ENCODE peak calls at places on chromosomes 16 and 17, in seven cellular contexts. W is SJSA1, T is astrocyte, U is left lung, J is heart right ventricle, I is cardiac muscle cell, B is fibroblast of the aortic adventitia. K is an unnamed sample.

GRCh38 chr17:1562178-1562643 is 381 bp downstream of the PITPNA start:
- DNase-seq in W (peak; percentile 61), T (peak; percentile 23), U (peak; percentile 92), J (peak; percentile 59), I (peak; percentile 40), B (no peak), K (no peak)

GRCh38 chr16:10685709-10686108 is 9.0 kb downstream of the TEKT5 start:
- DNase-seq in W (no peak), T (no peak), U (no peak), J (no peak), I (no peak), B (no peak), K (no peak)

GRCh38 chr17:43545383-43545632 is 832 bp downstream of the ETV4 start:
- DNase-seq in W (no peak), T (peak; percentile 20), U (peak; percentile 85), J (peak; percentile 29), I (peak; percentile 20), B (no peak), K (no peak)

GRCh38 chr17:29905086-29905878 is 24.7 kb downstream of the SSH2 start:
- DNase-seq in W (no peak), T (no peak), U (no peak), J (no peak), I (no peak), B (no peak), K (no peak)

GRCh38 chr17:9150407-9151090 is 129.2 kb downstream of the NTN1 start:
- DNase-seq in W (peak; percentile 70), T (peak; percentile 12), U (no peak), J (no peak), I (peak; percentile 16), B (no peak), K (no peak)

GRCh38 chr16:71347146-71347545 is 11.4 kb upstream of the CALB2 start:
- DNase-seq in W (no peak), T (no peak), U (no peak), J (no peak), I (no peak), B (no peak), K (no peak)

GRCh38 chr16:48117217-48118105 is 38.3 kb downstream of the ABCC12 start:
- DNase-seq in W (peak; percentile 77), T (no peak), U (peak; percentile 82), J (peak; percentile 53), I (peak; percentile 72), B (peak; percentile 34), K (no peak)

GRCh38 chr16:28130099-28131088 is 66.9 kb upstream of the GSG1L start:
- DNase-seq in W (no peak), T (peak; percentile 21), U (no peak), J (no peak), I (no peak), B (peak; percentile 51), K (no peak)

GRCh38 chr17:78933959-78934568 is 8.9 kb upstream of the TIMP2 start:
- DNase-seq in W (peak; percentile 99), T (peak; percentile 99), U (peak; percentile 90), J (peak; percentile 92), I (peak; percentile 99), B (peak; percentile 99), K (peak; percentile 94)

GRCh38 chr17:30226878-30227277 is 8.6 kb downstream of the SLC6A4 start:
- DNase-seq in W (no peak), T (no peak), U (no peak), J (no peak), I (no peak), B (no peak), K (no peak)

GRCh38 chr16:86298166-86299131 is 211.9 kb upstream of the FOXF1 start:
- DNase-seq in W (peak; percentile 89), T (peak; percentile 34), U (no peak), J (no peak), I (no peak), B (peak; percentile 35), K (no peak)

GRCh38 chr17:57544834-57545463 is 200.2 kb downstream of the CCDC182 start:
- DNase-seq in W (no peak), T (no peak), U (no peak), J (no peak), I (no peak), B (no peak), K (no peak)

GRCh38 chr16:1470543-1471251 is 4.1 kb downstream of the CLCN7 start:
- DNase-seq in W (no peak), T (peak; percentile 44), U (peak; percentile 86), J (peak; percentile 13), I (peak; percentile 68), B (no peak), K (no peak)

GRCh38 chr17:70984873-70985272 is 815.5 kb downstream of the KCNJ2 start:
- DNase-seq in W (no peak), T (no peak), U (no peak), J (no peak), I (no peak), B (no peak), K (no peak)

GRCh38 chr17:30717290-30718098 is 107.0 kb downstream of the CRLF3 start:
- DNase-seq in W (no peak), T (no peak), U (peak; percentile 11), J (no peak), I (no peak), B (no peak), K (no peak)

GRCh38 chr17:4560837-4561241 is 462 bp upstream of the GGT6 start:
- DNase-seq in W (no peak), T (no peak), U (no peak), J (no peak), I (peak; percentile 71), B (peak; percentile 39), K (no peak)

GRCh38 chr16:65178151-65178550 is 56.3 kb upstream of the CDH11 start:
- DNase-seq in W (no peak), T (peak; percentile 54), U (no peak), J (no peak), I (peak; percentile 13), B (peak; percentile 35), K (no peak)

GRCh38 chr17:59669411-59669810 is 37.8 kb downstream of the PTRH2 start:
- DNase-seq in W (no peak), T (no peak), U (no peak), J (no peak), I (no peak), B (no peak), K (no peak)

GRCh38 chr17:31339906-31340661 is 18.7 kb upstream of the EVI2A start:
- DNase-seq in W (no peak), T (peak; percentile 90), U (no peak), J (no peak), I (peak; percentile 86), B (peak; percentile 91), K (no peak)

GRCh38 chr16:35146723-35147458 is 1687.5 kb downstream of the TP53TG3F start:
- DNase-seq in W (no peak), T (no peak), U (peak; percentile 51), J (no peak), I (no peak), B (no peak), K (no peak)

GRCh38 chr17:4710693-4711634 is 532 bp downstream of the ARRB2 start:
- DNase-seq in W (no peak), T (no peak), U (peak; percentile 86), J (no peak), I (no peak), B (no peak), K (no peak)

GRCh38 chr16:87686697-87687570 is 78.9 kb downstream of the KLHDC4 start:
- DNase-seq in W (no peak), T (no peak), U (peak; percentile 61), J (no peak), I (peak; percentile 12), B (peak; percentile 35), K (no peak)

GRCh38 chr16:87684711-87685404 is 80.9 kb downstream of the KLHDC4 start:
- DNase-seq in W (no peak), T (no peak), U (no peak), J (no peak), I (no peak), B (no peak), K (no peak)

GRCh38 chr16:87685766-87686165 is 80.0 kb downstream of the KLHDC4 start:
- DNase-seq in W (no peak), T (no peak), U (no peak), J (no peak), I (no peak), B (no peak), K (no peak)

GRCh38 chr16:87684106-87684677 is 81.6 kb downstream of the KLHDC4 start:
- DNase-seq in W (no peak), T (no peak), U (peak; percentile 45), J (no peak), I (no peak), B (no peak), K (no peak)

GRCh38 chr16:87685405-87685755 is 80.4 kb downstream of the KLHDC4 start:
- DNase-seq in W (no peak), T (no peak), U (peak; percentile 60), J (no peak), I (no peak), B (no peak), K (no peak)
- H3K4me3 ChIP-seq in W (no peak overlapping the region), T (no peak overlapping the region), U (no peak overlapping the region), J (no peak overlapping the region), I (no peak overlapping the region), B (no peak overlapping the region), K (no peak overlapping the region)

DNA sequence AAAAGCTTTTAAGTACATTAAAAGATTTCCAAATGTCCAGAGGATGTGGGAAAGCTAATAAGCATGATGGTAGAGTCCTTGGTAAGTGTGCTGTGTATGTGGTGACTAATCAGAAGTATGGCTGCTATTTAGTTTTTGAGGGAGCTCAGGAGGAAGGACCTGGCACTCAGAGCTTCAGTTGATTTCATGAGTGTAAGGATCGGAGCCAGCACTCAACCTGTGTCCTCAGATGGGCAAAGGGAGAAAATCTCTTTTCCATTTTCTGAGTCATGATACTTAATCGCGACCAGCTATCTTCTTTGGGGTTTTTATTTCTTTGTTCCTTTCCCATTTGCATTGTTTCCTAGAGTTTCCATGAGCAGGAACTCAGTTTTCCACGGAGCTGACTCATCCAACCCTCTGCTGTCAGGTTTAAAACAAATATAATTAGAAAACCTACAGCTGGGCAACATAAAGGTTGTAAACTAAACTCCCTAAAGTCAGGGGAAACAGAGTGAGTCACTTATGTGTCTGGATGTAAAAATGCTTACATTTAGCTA is 125.4 kb downstream of the MAP2K6 start:
- DNase-seq in W (peak; percentile 53), T (peak; percentile 94), U (no peak), J (no peak), I (peak; percentile 69), B (peak; percentile 74), K (peak; percentile 82)
- H3K4me3 ChIP-seq in W (no peak overlapping the region), T (peak overlapping the region; percentile 37), U (no peak overlapping the region), J (no peak overlapping the region), I (no peak overlapping the region), B (no peak overlapping the region), K (no peak overlapping the region)

DNA sequence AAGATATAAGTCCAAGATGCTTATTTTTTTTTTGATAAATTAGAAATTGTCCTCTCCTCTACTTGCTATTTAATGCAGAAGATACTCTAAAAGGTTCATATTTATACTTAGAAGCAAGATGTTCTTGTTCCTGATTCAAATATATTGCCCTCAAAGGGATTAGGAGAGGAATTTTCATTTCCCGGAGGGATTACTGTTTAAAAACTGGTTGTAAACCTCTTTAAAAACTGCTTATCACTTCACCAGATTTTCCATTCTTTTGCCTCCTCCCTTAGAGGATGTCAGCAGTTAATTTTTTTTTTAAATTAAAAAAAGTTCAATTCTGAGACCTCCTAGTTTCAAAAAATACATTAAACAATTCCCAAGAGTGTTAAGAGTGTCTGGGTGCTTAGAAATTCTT is 2.8 kb downstream of the TENT4B start:
- DNase-seq in W (no peak), T (no peak), U (no peak), J (no peak), I (no peak), B (no peak), K (no peak)
- H3K4me3 ChIP-seq in W (no peak overlapping the region), T (peak overlapping the region; percentile 81), U (peak overlapping the region; percentile 90), J (peak overlapping the region; percentile 14), I (peak overlapping the region; percentile 82), B (peak overlapping the region; percentile 83), K (peak overlapping the region; percentile 92)

GRCh38 chr17:54381482-54381881 is 519.2 kb upstream of the TOM1L1 start:
- DNase-seq in W (no peak), T (no peak), U (no peak), J (no peak), I (no peak), B (no peak), K (no peak)
- H3K4me3 ChIP-seq in W (no peak overlapping the region), T (no peak overlapping the region), U (no peak overlapping the region), J (no peak overlapping the region), I (no peak overlapping the region), B (no peak overlapping the region), K (no peak overlapping the region)